ENCODE peak calls at places on chromosomes 12 and 14, in seven cellular contexts. D is mammary epithelial cell, O is GM12878, N is tibial artery, E is left ventricle myocardium inferior, X is HepG2, A is right atrium auricular region. B is an unnamed sample.

GRCh38 chr12:75548879-75549278 is 37.5 kb upstream of the KRR1 start:
- DNase-seq in D (no peak), O (no peak), N (no peak), E (no peak), X (no peak), A (no peak), B (no peak)

GRCh38 chr12:23337213-23337612 is 612.3 kb downstream of the SOX5 start:
- DNase-seq in D (no peak), O (no peak), N (no peak), E (no peak), X (no peak), A (no peak), B (no peak)

GRCh38 chr14:61121293-61121897 is 140.3 kb downstream of the SLC38A6 start:
- DNase-seq in D (no peak), O (no peak), N (no peak), E (no peak), X (no peak), A (no peak), B (no peak)

GRCh38 chr12:1108276-1108675 is 117.3 kb downstream of the ERC1 start:
- DNase-seq in D (no peak), O (peak; percentile 59), N (no peak), E (no peak), X (no peak), A (no peak), B (no peak)

GRCh38 chr12:109946505-109946904 is 46.4 kb downstream of the TCHP start:
- DNase-seq in D (no peak), O (no peak), N (no peak), E (no peak), X (no peak), A (no peak), B (no peak)

GRCh38 chr14:86027990-86028389 is 498.0 kb downstream of the FLRT2 start:
- DNase-seq in D (no peak), O (no peak), N (no peak), E (no peak), X (no peak), A (no peak), B (no peak)

GRCh38 chr12:34286934-34287333 is 264.6 kb downstream of the ALG10 start:
- DNase-seq in D (no peak), O (no peak), N (no peak), E (no peak), X (no peak), A (no peak), B (no peak)

GRCh38 chr12:104011265-104011664 is 38.7 kb downstream of the GLT8D2 start:
- DNase-seq in D (peak; percentile 88), O (no peak), N (no peak), E (no peak), X (no peak), A (no peak), B (no peak)

GRCh38 chr12:123891516-123892179 is 81.0 kb downstream of the CCDC92 start:
- DNase-seq in D (no peak), O (no peak), N (no peak), E (no peak), X (no peak), A (no peak), B (no peak)

GRCh38 chr12:25322918-25323773 is 72.4 kb upstream of the KRAS start:
- DNase-seq in D (peak; percentile 52), O (no peak), N (no peak), E (no peak), X (no peak), A (no peak), B (no peak)

GRCh38 chr12:130965668-130966067 is 12.0 kb downstream of the ADGRD1 start:
- DNase-seq in D (no peak), O (no peak), N (no peak), E (no peak), X (no peak), A (no peak), B (no peak)

GRCh38 chr14:70714055-70714550 is 72.4 kb downstream of the TTC9 start:
- DNase-seq in D (peak; percentile 34), O (peak; percentile 50), N (no peak), E (no peak), X (peak; percentile 57), A (no peak), B (peak; percentile 37)

GRCh38 chr12:114729731-114730130 is 45.8 kb upstream of the TBX3 start:
- DNase-seq in D (peak; percentile 74), O (no peak), N (no peak), E (no peak), X (no peak), A (no peak), B (no peak)

GRCh38 chr14:105487449-105487985 is 831 bp downstream of the CRIP1 start:
- DNase-seq in D (no peak), O (no peak), N (peak; percentile 46), E (peak; percentile 67), X (no peak), A (peak; percentile 65), B (peak; percentile 68)

GRCh38 chr14:99584823-99585222 is 19.2 kb downstream of the CCDC85C start:
- DNase-seq in D (no peak), O (no peak), N (no peak), E (no peak), X (no peak), A (no peak), B (no peak)

GRCh38 chr14:65790185-65790815 is 377.8 kb downstream of the FUT8 start:
- DNase-seq in D (no peak), O (no peak), N (no peak), E (no peak), X (no peak), A (no peak), B (no peak)

GRCh38 chr14:65792208-65792905 is 379.8 kb downstream of the FUT8 start:
- DNase-seq in D (peak; percentile 76), O (no peak), N (no peak), E (no peak), X (no peak), A (no peak), B (no peak)

GRCh38 chr14:65788876-65789859 is 376.6 kb downstream of the FUT8 start:
- DNase-seq in D (no peak), O (no peak), N (no peak), E (no peak), X (peak; percentile 3), A (no peak), B (no peak)

GRCh38 chr14:65794674-65795279 is 382.2 kb downstream of the FUT8 start:
- DNase-seq in D (no peak), O (no peak), N (no peak), E (no peak), X (no peak), A (no peak), B (no peak)

GRCh38 chr14:65791551-65791981 is 379.0 kb downstream of the FUT8 start:
- DNase-seq in D (peak; percentile 63), O (peak; percentile 5), N (no peak), E (no peak), X (no peak), A (no peak), B (no peak)
- H3K4me3 ChIP-seq in D (no peak overlapping the region), O (no peak overlapping the region), N (no peak overlapping the region), E (no peak overlapping the region), X (no peak overlapping the region), A (no peak overlapping the region), B (no peak overlapping the region)

GRCh38 chr12:32755051-32755653 is 545 bp downstream of the YARS2 start:
- DNase-seq in D (peak; percentile 96), O (peak; percentile 49), N (peak; percentile 52), E (peak; percentile 51), X (peak; percentile 60), A (peak; percentile 67), B (peak; percentile 72)

GRCh38 chr12:32754101-32754500 is 1.6 kb downstream of the YARS2 start:
- DNase-seq in D (peak; percentile 29), O (no peak), N (no peak), E (no peak), X (no peak), A (no peak), B (no peak)

GRCh38 chr12:32755654-32756475 is at the start of gene YARS2:
- DNase-seq in D (peak; percentile 93), O (peak; percentile 92), N (peak; percentile 96), E (peak; percentile 94), X (peak; percentile 96), A (peak; percentile 96), B (peak; percentile 97)

GRCh38 chr12:32757159-32757556 is 1.5 kb upstream of the YARS2 start:
- DNase-seq in D (no peak), O (no peak), N (no peak), E (no peak), X (no peak), A (no peak), B (no peak)

DNA sequence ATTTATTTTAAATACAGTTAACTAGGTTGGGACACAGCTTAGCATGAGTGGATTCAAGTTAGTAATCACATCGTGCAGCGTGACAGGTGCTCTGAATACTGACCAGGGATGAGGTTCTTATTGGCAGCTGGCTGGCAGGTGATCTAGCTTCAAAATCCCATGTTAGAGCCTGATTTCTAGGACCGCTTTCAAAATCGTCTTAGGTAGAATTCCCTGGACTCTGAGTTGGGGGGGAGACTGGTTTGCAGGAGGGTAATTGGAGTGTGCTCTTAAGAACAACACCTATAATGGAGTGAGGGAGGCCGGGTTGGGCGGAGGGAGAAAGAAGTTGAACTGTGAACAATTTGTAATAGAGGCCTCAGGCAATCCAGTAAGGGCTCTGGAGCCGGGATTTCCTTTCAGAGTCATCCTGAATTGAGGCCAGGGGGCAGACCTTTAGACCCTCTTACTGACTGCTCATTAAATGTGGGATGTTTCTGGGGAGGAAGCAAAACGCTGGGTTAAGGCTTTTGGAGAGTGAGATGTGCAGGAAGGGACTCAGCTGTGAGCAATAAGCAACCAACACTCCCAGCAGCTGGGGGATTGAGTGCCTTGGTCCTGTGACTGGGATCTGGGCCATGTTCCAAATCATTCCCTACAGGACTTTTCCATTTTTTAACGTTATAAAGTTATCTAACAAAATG is 920 bp upstream of the YARS2 start:
- DNase-seq in D (peak; percentile 4), O (no peak), N (no peak), E (no peak), X (no peak), A (no peak), B (no peak)
- H3K4me3 ChIP-seq in D (no peak overlapping the region), O (no peak overlapping the region), N (peak overlapping the region; percentile 98), E (peak overlapping the region; percentile 97), X (peak overlapping the region; percentile 86), A (no peak overlapping the region), B (peak overlapping the region; percentile 84)

GRCh38 chr14:38210168-38210567 is 2.5 kb downstream of the SSTR1 start:
- DNase-seq in D (no peak), O (no peak), N (peak; percentile 20), E (no peak), X (no peak), A (no peak), B (no peak)

GRCh38 chr14:38207830-38208815 is at the start of gene SSTR1:
- DNase-seq in D (no peak), O (no peak), N (no peak), E (no peak), X (peak; percentile 43), A (no peak), B (no peak)

GRCh38 chr14:38208825-38209562 is 1.3 kb downstream of the SSTR1 start:
- DNase-seq in D (no peak), O (no peak), N (peak; percentile 23), E (peak; percentile 13), X (peak; percentile 33), A (no peak), B (no peak)

GRCh38 chr14:38210587-38211257 is 3.0 kb downstream of the SSTR1 start:
- DNase-seq in D (no peak), O (no peak), N (no peak), E (peak; percentile 15), X (no peak), A (no peak), B (peak; percentile 20)

GRCh38 chr14:38209572-38210159 is 2.0 kb downstream of the SSTR1 start:
- DNase-seq in D (no peak), O (no peak), N (no peak), E (no peak), X (no peak), A (no peak), B (no peak)
- H3K4me3 ChIP-seq in D (no peak overlapping the region), O (no peak overlapping the region), N (peak overlapping the region; percentile 55), E (peak overlapping the region; percentile 65), X (no peak overlapping the region), A (peak overlapping the region; percentile 30), B (peak overlapping the region; percentile 52)

GRCh38 chr14:75051556-75051899 is 261 bp upstream of the MLH3 start:
- DNase-seq in D (no peak), O (no peak), N (no peak), E (no peak), X (no peak), A (no peak), B (no peak)
- H3K4me3 ChIP-seq in D (peak overlapping the region; percentile 52), O (peak overlapping the region; percentile 65), N (peak overlapping the region; percentile 56), E (peak overlapping the region; percentile 74), X (peak overlapping the region; percentile 58), A (peak overlapping the region; percentile 50), B (peak overlapping the region; percentile 57)

B was measured in heart left ventricle.